ENCODE peak calls at places on chromosomes 16 and 17, in ten cellular contexts. U, L, S, V, O, E, N, G, Z and I are unnamed samples.

GRCh38 chr16:65534121-65534528 is 412.3 kb upstream of the CDH11 start:
- DNase-seq in S (no peak), N (no peak), V (no peak), U (no peak), O (no peak), G (no peak), L (no peak), Z (no peak), E (no peak), I (no peak)

GRCh38 chr16:87416826-87417471 is 24.8 kb downstream of the MAP1LC3B start:
- DNase-seq in V (peak; percentile 53), O (no peak), E (peak; percentile 47), N (no peak), L (peak; percentile 23), U (peak; percentile 15), G (no peak), S (no peak), Z (no peak), I (no peak)

GRCh38 chr17:1872976-1873375 is 43.2 kb downstream of the RPA1 start:
- DNase-seq in O (no peak), L (no peak), U (no peak), S (no peak), G (no peak), E (no peak), N (no peak), V (no peak), Z (no peak), I (no peak)

GRCh38 chr17:72501404-72502110 is 380.7 kb downstream of the SOX9 start:
- DNase-seq in S (no peak), L (no peak), G (no peak), O (no peak), U (no peak), N (no peak), Z (no peak), E (no peak), V (no peak), I (no peak)

GRCh38 chr16:74492976-74493375 is 71.7 kb upstream of the CLEC18B start:
- DNase-seq in N (no peak), S (no peak), Z (no peak), V (no peak), G (no peak), O (no peak), U (no peak), L (no peak), E (no peak), I (no peak)

GRCh38 chr17:72030067-72030899 is 90.5 kb upstream of the SOX9 start:
- DNase-seq in U (peak; percentile 88), N (peak; percentile 94), G (no peak), L (peak; percentile 40), O (peak; percentile 79), S (peak; percentile 25), Z (no peak), E (peak; percentile 11), V (no peak), I (peak; percentile 68)

GRCh38 chr17:27817731-27818130 is 17.4 kb upstream of the NOS2 start:
- DNase-seq in G (no peak), O (no peak), L (no peak), S (no peak), Z (no peak), V (no peak), N (no peak), E (no peak), U (no peak), I (no peak)

GRCh38 chr16:53743149-53743566 is 39.2 kb downstream of the FTO start:
- DNase-seq in N (peak; percentile 45), S (no peak), U (no peak), V (no peak), E (peak; percentile 71), Z (no peak), L (peak; percentile 47), O (no peak), G (no peak), I (peak; percentile 32)

GRCh38 chr16:89949121-89949742 is 677 bp downstream of the DEF8 start:
- DNase-seq in G (no peak), Z (no peak), L (no peak), N (no peak), U (no peak), S (no peak), V (no peak), E (no peak), O (no peak), I (no peak)

GRCh38 chr17:50909765-50910661 is 43.9 kb upstream of the TOB1 start:
- DNase-seq in L (peak; percentile 27), Z (no peak), O (no peak), U (no peak), S (no peak), V (no peak), N (no peak), G (peak; percentile 74), E (peak; percentile 68), I (no peak)

GRCh38 chr16:65280988-65281530 is 159.2 kb upstream of the CDH11 start:
- DNase-seq in G (no peak), S (no peak), N (no peak), V (no peak), L (no peak), O (no peak), U (no peak), Z (no peak), E (no peak), I (no peak)

GRCh38 chr17:2551928-2552327 is 40.2 kb upstream of the METTL16 start:
- DNase-seq in V (no peak), Z (no peak), N (no peak), U (no peak), E (no peak), O (no peak), G (no peak), S (no peak), L (no peak), I (no peak)

GRCh38 chr16:16083421-16084156 is 134.2 kb downstream of the ABCC1 start:
- DNase-seq in E (peak; percentile 82), N (no peak), U (peak; percentile 20), G (peak; percentile 3), Z (no peak), L (peak; percentile 81), S (no peak), O (no peak), V (no peak), I (no peak)

GRCh38 chr16:12081048-12081404 is 104.5 kb downstream of the SNX29 start:
- DNase-seq in Z (no peak), L (no peak), S (no peak), G (peak; percentile 46), O (no peak), E (no peak), V (no peak), U (no peak), N (no peak), I (no peak)

GRCh38 chr17:20203761-20204263 is 194.7 kb downstream of the SPECC1 start:
- DNase-seq in U (no peak), V (no peak), S (no peak), G (no peak), E (peak; percentile 34), Z (no peak), L (peak; percentile 69), O (peak; percentile 28), N (no peak), I (no peak)

GRCh38 chr16:58733248-58733670 is 857 bp downstream of the GOT2 start:
- DNase-seq in O (no peak), Z (no peak), U (no peak), V (peak; percentile 26), G (no peak), E (peak; percentile 54), L (peak; percentile 18), S (no peak), N (no peak), I (no peak)

GRCh38 chr16:66832190-66832589 is 1.4 kb upstream of the NAE1 start:
- DNase-seq in O (no peak), U (no peak), N (no peak), E (no peak), S (no peak), L (no peak), G (no peak), Z (no peak), V (no peak), I (no peak)

GRCh38 chr16:4414187-4414909 is 2.0 kb downstream of the CORO7 start:
- DNase-seq in V (no peak), N (no peak), E (no peak), S (no peak), U (no peak), L (no peak), O (peak; percentile 84), Z (no peak), G (peak; percentile 73), I (no peak)

GRCh38 chr17:78822552-78822951 is 18.1 kb downstream of the USP36 start:
- DNase-seq in L (no peak), G (no peak), Z (peak; percentile 54), N (no peak), E (no peak), O (no peak), U (no peak), V (no peak), S (no peak), I (no peak)

GRCh38 chr17:29617125-29617480 is 5.6 kb downstream of the CORO6 start:
- DNase-seq in E (peak; percentile 94), Z (peak; percentile 83), U (peak; percentile 84), G (peak; percentile 93), V (peak; percentile 99), S (peak; percentile 65), L (peak; percentile 95), N (peak; percentile 94), O (peak; percentile 89), I (no peak)

GRCh38 chr17:42698736-42699414 is 16.5 kb downstream of the CNTNAP1 start:
- DNase-seq in O (no peak), N (no peak), V (no peak), E (peak; percentile 18), L (peak; percentile 55), Z (no peak), G (no peak), U (no peak), S (no peak), I (no peak)

GRCh38 chr17:74417178-74418045 is 14.5 kb upstream of the GPRC5C start:
- DNase-seq in S (no peak), N (peak; percentile 56), L (no peak), G (no peak), O (no peak), E (peak; percentile 71), Z (no peak), V (peak; percentile 65), U (peak; percentile 98), I (no peak)

GRCh38 chr17:15384142-15384803 is 42.9 kb upstream of the TEKT3 start:
- DNase-seq in O (no peak), N (no peak), E (no peak), Z (no peak), S (peak; percentile 26), G (no peak), L (peak; percentile 32), V (no peak), U (no peak), I (no peak)

GRCh38 chr16:64085291-64085690 is 1036.6 kb downstream of the CDH11 start:
- DNase-seq in G (no peak), E (no peak), L (no peak), O (no peak), U (no peak), S (no peak), Z (no peak), N (no peak), V (no peak), I (no peak)

GRCh38 chr17:50163846-50164696 is 1.7 kb upstream of the SGCA start:
- DNase-seq in O (no peak), N (no peak), L (no peak), Z (no peak), U (no peak), G (no peak), S (no peak), E (peak; percentile 46), V (no peak), I (no peak)

GRCh38 chr16:27432600-27432957 is 30.6 kb downstream of the IL21R start:
- DNase-seq in Z (no peak), O (no peak), G (no peak), S (no peak), E (no peak), U (no peak), V (no peak), L (no peak), N (peak; percentile 12), I (peak; percentile 6)

GRCh38 chr17:66906321-66907278 is 57.9 kb upstream of the CACNG4 start:
- DNase-seq in G (peak; percentile 63), E (peak; percentile 74), O (peak; percentile 21), V (peak; percentile 68), Z (no peak), L (peak; percentile 80), N (peak; percentile 85), U (peak; percentile 71), S (peak; percentile 49), I (peak; percentile 83)

GRCh38 chr17:78573955-78574354 is 3.2 kb downstream of the DNAH17 start:
- DNase-seq in Z (no peak), O (no peak), V (peak; percentile 48), U (no peak), G (no peak), L (no peak), N (no peak), E (no peak), S (no peak), I (no peak)